ENCODE peak calls at places on chromosomes 6 and 20, in four cellular contexts. M, V, Z and P are unnamed samples.

GRCh38 chr6:70103798-70104197 is 199.1 kb downstream of the COL9A1 start:
- DNase-seq in M (peak), V (no peak), Z (no peak), P (no peak)

GRCh38 chr6:108518714-108519576 is 41.8 kb upstream of the FOXO3 start:
- DNase-seq in M (peak), V (peak), Z (peak), P (no peak)

GRCh38 chr6:69487688-69488087 is 309.1 kb downstream of the LMBRD1 start:
- DNase-seq in M (no peak), V (no peak), Z (no peak), P (no peak)

GRCh38 chr6:47414517-47415167 is 62.9 kb upstream of the CD2AP start:
- DNase-seq in M (no peak), V (no peak), Z (peak), P (peak)

GRCh38 chr20:62549499-62550086 is 73.8 kb upstream of the GATA5 start:
- DNase-seq in M (no peak), V (no peak), Z (no peak), P (no peak)

GRCh38 chr20:38386004-38386403 is 39.7 kb downstream of the LBP start:
- DNase-seq in M (no peak), V (no peak), Z (no peak), P (no peak)

GRCh38 chr6:142372348-142372747 is 70.5 kb downstream of the ADGRG6 start:
- DNase-seq in M (no peak), V (no peak), Z (no peak), P (no peak)

GRCh38 chr6:157184202-157185015 is 138.9 kb downstream of the TMEM242 start:
- DNase-seq in M (peak), V (peak), Z (peak), P (peak)

GRCh38 chr6:134373282-134373922 is 55.5 kb upstream of the SGK1 start:
- DNase-seq in M (peak), V (no peak), Z (peak), P (peak)

GRCh38 chr20:36132802-36133211 is 21.7 kb upstream of the EPB41L1 start:
- DNase-seq in M (no peak), V (no peak), Z (no peak), P (no peak)

GRCh38 chr6:157681041-157681650 is 141.9 kb upstream of the SNX9 start:
- DNase-seq in M (no peak), V (no peak), Z (no peak), P (no peak)

GRCh38 chr6:41132254-41132653 is 21.9 kb downstream of the TREML1 start:
- DNase-seq in M (no peak), V (no peak), Z (no peak), P (no peak)

GRCh38 chr6:148999921-149000589 is 253.2 kb downstream of the UST start:
- DNase-seq in M (peak), V (no peak), Z (peak), P (no peak)

GRCh38 chr20:43535370-43536004 is 23.3 kb upstream of the SGK2 start:
- DNase-seq in M (no peak), V (no peak), Z (no peak), P (no peak)

GRCh38 chr6:39166189-39166917 is 51.4 kb upstream of the SAYSD1 start:
- DNase-seq in M (peak), V (peak), Z (peak), P (peak)

GRCh38 chr6:36067374-36068011 is 39.9 kb downstream of the MAPK14 start:
- DNase-seq in M (no peak), V (no peak), Z (peak), P (no peak)

GRCh38 chr6:25699649-25700048 is 47.6 kb downstream of the SCGN start:
- DNase-seq in M (no peak), V (no peak), Z (no peak), P (no peak)

GRCh38 chr6:153437193-153437592 is 306.1 kb upstream of the RGS17 start:
- DNase-seq in M (no peak), V (no peak), Z (no peak), P (no peak)

GRCh38 chr6:118383924-118384323 is 164.2 kb upstream of the PLN start:
- DNase-seq in M (no peak), V (no peak), Z (no peak), P (no peak)

GRCh38 chr6:27472182-27472616 is 706 bp downstream of the ZNF184 start:
- DNase-seq in M (peak), V (peak), Z (peak), P (peak)

GRCh38 chr6:7905416-7905815 is 5.2 kb downstream of the TXNDC5 start:
- DNase-seq in M (no peak), V (no peak), Z (peak), P (no peak)

GRCh38 chr6:30061766-30062458 is 847 bp downstream of the POLR1H start:
- DNase-seq in M (peak), V (no peak), Z (peak), P (peak)

GRCh38 chr6:29696147-29697129 is 15.5 kb upstream of the ZFP57 start:
- DNase-seq in M (peak), V (peak), Z (peak), P (peak)

GRCh38 chr6:150928882-150929281 is 63.4 kb downstream of the MTHFD1L start:
- DNase-seq in M (no peak), V (no peak), Z (no peak), P (peak)

GRCh38 chr6:138371720-138372119 is 6.0 kb upstream of the SMIM28 start:
- DNase-seq in M (no peak), V (no peak), Z (peak), P (no peak)

GRCh38 chr6:72245565-72245964 is 359.2 kb downstream of the RIMS1 start:
- DNase-seq in M (no peak), V (no peak), Z (no peak), P (no peak)

GRCh38 chr6:135830971-135831370 is 20.5 kb upstream of the PDE7B start:
- DNase-seq in M (no peak), V (no peak), Z (no peak), P (no peak)

GRCh38 chr6:162177733-162178132 is 549.8 kb downstream of the PRKN start:
- DNase-seq in M (no peak), V (no peak), Z (no peak), P (no peak)

GRCh38 chr6:130293800-130294199 is 71.0 kb upstream of the SAMD3 start:
- DNase-seq in M (peak), V (peak), Z (peak), P (peak)
- TF ChIP-seq CTCF in M (peak), V (no peak), Z (peak), P (peak)

GRCh38 chr20:21693322-21693721 is 12.1 kb upstream of the PAX1 start:
- DNase-seq in M (no peak), V (no peak), Z (no peak), P (no peak)
- TF ChIP-seq CTCF in M (no peak), V (peak), Z (no peak), P (peak)

GRCh38 chr20:57048027-57048869 is 218.2 kb downstream of the BMP7 start:
- DNase-seq in M (peak), V (peak), Z (no peak), P (peak)
- TF ChIP-seq CTCF in M (peak), V (peak), Z (peak), P (peak)

DNA sequence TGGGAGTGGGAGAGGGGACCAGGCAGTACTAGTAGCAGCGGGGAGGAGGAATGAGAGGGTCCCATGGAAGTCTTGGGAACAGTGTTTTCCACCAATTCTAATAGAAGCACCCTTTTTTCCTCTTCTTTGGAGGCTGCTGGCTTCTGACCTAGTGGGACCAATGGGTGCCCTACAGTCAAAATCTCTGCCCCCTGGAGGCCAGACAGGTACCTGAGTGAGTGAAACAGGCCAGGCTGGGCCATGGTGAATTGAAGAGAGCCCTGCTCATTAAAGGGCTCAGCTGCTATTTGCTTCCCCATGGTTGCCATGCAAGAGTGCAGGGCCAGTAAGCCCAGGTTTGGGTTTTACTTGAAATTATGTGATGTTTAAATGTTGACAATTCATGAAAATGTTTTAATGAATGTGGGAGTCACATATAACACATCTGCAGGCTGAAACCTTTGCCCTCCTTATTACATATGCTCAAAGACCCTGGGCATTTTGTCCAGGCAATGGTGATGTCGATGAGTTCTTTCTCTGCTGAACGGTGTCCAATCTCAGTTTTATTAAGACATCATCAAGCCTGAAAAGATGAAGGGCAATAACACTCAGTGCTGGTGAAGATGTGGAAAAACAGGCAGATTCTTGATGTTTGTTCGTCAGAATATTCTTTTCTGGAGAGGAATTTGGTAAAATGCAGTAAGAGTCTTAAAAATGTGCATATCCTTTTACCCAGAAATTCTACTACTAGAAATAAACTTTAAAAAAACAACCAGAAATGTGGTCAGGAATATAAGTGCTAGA is 42.3 kb upstream of the OCSTAMP start:
- DNase-seq in M (peak), V (no peak), Z (no peak), P (no peak)
- TF ChIP-seq CTCF in M (peak), V (no peak), Z (no peak), P (no peak)

GRCh38 chr20:25081730-25082497 is at the start of gene VSX1:
- DNase-seq in M (no peak), V (no peak), Z (no peak), P (no peak)

GRCh38 chr20:25083773-25084615 is 2.1 kb upstream of the VSX1 start:
- DNase-seq in M (peak), V (no peak), Z (no peak), P (no peak)

GRCh38 chr20:25081065-25081729 is 744 bp downstream of the VSX1 start:
- DNase-seq in M (peak), V (peak), Z (peak), P (no peak)

GRCh38 chr20:25083141-25083772 is 1.3 kb upstream of the VSX1 start:
- DNase-seq in M (no peak), V (no peak), Z (no peak), P (no peak)

DNA sequence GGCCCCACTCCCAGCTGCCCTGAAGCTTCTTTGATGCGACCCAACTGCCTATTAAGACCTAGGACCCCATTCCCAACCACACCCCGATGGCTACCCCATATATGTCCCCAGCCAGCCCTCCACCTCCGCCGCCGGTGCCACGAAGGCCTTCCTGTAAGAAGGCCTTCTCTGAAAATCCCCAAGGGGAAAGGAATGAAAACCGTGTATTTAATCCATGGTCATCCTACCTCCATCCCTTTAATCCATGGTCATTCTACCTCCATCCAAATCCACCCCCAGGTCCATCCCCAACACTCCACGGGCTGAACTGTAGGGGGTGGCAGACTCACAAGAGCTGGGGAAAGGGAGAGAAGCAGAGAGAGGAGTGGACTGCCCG is 545 bp upstream of the VSX1 start:
- DNase-seq in M (no peak), V (no peak), Z (no peak), P (no peak)
- TF ChIP-seq CTCF in M (no peak), V (no peak), Z (no peak), P (no peak)

GRCh38 chr6:131597448-131597847 is 24.4 kb downstream of the ARG1 start:
- DNase-seq in M (no peak), V (no peak), Z (no peak), P (peak)
- TF ChIP-seq CTCF in M (peak), V (no peak), Z (peak), P (no peak)

DNA sequence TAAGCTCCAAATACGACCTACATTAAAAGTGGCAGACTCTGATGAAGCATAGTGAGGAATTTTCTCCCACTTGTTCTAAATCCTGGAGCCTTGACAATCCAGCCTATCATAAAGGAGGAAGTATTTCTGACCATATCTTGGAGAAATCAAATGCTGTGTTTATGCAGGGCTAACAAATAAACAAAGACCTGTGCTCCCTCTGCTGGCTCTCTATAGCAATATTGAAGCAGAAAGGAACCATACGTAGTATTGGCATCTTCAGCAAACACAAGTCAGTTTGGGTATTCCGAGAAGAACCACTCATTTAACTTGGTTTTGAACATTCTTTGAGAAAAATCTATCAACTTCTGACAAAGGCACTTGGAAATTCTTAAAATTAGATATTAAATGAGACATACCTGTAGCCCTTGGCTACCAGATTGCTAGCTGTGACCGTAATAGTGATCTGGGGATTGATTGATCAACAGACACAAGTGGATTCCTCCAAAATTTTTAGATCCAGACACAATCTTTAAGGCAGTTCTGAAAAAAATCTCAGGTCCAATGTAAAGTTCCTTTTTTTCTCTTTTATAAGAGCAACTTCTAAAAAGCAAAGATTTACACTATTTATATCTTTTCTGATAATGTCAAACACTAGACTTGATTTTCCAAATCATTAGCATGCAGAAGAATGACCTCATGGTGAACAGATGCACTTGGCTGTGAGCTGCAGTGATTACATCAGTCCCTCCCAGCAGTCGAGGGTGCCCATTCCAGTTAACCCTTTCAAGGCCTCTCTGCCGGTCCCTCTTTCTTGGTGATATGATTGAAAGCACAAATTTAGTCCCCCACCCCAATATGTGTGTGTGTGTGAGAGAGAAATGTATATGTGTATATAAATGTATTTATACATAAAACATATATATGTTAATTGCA is 40.2 kb downstream of the INSM1 start:
- DNase-seq in M (no peak), V (no peak), Z (no peak), P (no peak)
- TF ChIP-seq CTCF in M (no peak), V (peak), Z (no peak), P (no peak)